ENCODE peak calls at places on chromosome 15, in six cellular contexts. M, S, J, Q, O and L are unnamed samples.

GRCh38 chr15:100877551-100877950 is 2.1 kb upstream of the ALDH1A3 start:
- DNase-seq in M (no peak), S (no peak), J (no peak), Q (no peak), O (no peak), L (peak; percentile 94)

GRCh38 chr15:82536409-82537350 is 3.6 kb downstream of the RPS17 start:
- DNase-seq in M (no peak), S (no peak), J (no peak), Q (peak; percentile 50), O (no peak), L (no peak)

GRCh38 chr15:34018021-34018645 is 20.9 kb downstream of the AVEN start:
- DNase-seq in M (no peak), S (no peak), J (no peak), Q (no peak), O (no peak), L (no peak)

GRCh38 chr15:28020644-28021043 is 78.5 kb downstream of the OCA2 start:
- DNase-seq in M (no peak), S (no peak), J (no peak), Q (no peak), O (no peak), L (no peak)

GRCh38 chr15:100786901-100787566 is 92.6 kb upstream of the ALDH1A3 start:
- DNase-seq in M (no peak), S (peak; percentile 36), J (no peak), Q (peak; percentile 36), O (no peak), L (no peak)

GRCh38 chr15:48084759-48085420 is 35.9 kb upstream of the SLC24A5 start:
- DNase-seq in M (no peak), S (no peak), J (no peak), Q (peak; percentile 61), O (peak; percentile 50), L (peak; percentile 58)

GRCh38 chr15:62506217-62506805 is 341.2 kb upstream of the C2CD4B start:
- DNase-seq in M (no peak), S (no peak), J (no peak), Q (peak; percentile 51), O (peak; percentile 70), L (peak; percentile 14)

GRCh38 chr15:45187894-45188830 is at the start of gene SHF:
- DNase-seq in M (peak; percentile 65), S (no peak), J (no peak), Q (peak; percentile 86), O (peak; percentile 45), L (peak; percentile 26)

GRCh38 chr15:56815247-56815646 is 81.9 kb upstream of the ZNF280D start:
- DNase-seq in M (no peak), S (no peak), J (no peak), Q (no peak), O (no peak), L (peak; percentile 30)

GRCh38 chr15:45715528-45715927 is 80.7 kb downstream of the SQOR start:
- DNase-seq in M (no peak), S (no peak), J (no peak), Q (no peak), O (peak; percentile 32), L (no peak)

GRCh38 chr15:89017370-89018066 is 70.7 kb upstream of the ABHD2 start:
- DNase-seq in M (peak; percentile 78), S (peak; percentile 84), J (peak; percentile 55), Q (peak; percentile 97), O (peak; percentile 71), L (peak; percentile 79)

GRCh38 chr15:63140936-63141335 is 16.3 kb downstream of the RPS27L start:
- DNase-seq in M (no peak), S (no peak), J (no peak), Q (no peak), O (no peak), L (no peak)

GRCh38 chr15:87764461-87765236 is 491.9 kb downstream of the NTRK3 start:
- DNase-seq in M (no peak), S (no peak), J (no peak), Q (peak; percentile 59), O (peak; percentile 72), L (peak; percentile 18)

GRCh38 chr15:38636597-38636996 is 72.0 kb upstream of the RASGRP1 start:
- DNase-seq in M (peak; percentile 32), S (no peak), J (no peak), Q (no peak), O (no peak), L (no peak)

GRCh38 chr15:88686166-88686565 is 47.4 kb downstream of the ISG20 start:
- DNase-seq in M (no peak), S (no peak), J (no peak), Q (no peak), O (no peak), L (no peak)

DNA sequence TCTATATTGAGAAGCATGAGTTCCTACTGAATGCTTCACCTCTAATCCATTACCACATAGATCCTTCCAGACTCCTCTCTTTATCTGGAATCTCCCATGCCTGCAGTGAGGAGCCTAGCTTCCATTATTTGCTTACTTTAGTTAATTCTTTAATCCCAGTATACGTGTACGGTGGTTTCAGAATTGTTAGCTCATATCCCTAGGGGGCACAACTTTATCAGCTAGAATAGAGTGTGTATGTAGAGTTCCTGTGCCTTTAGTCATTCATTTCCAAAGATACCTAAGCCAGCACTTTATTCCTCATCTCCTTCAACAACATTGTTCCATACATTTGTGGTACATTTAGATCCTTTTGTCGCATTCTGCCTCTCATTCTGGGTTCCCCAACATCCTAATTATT is 226.0 kb downstream of the TJP1 start:
- DNase-seq in M (no peak), S (no peak), J (no peak), Q (no peak), O (peak; percentile 45), L (peak; percentile 33)
- TF ChIP-seq CTCF in M (no peak), S (no peak), J (no peak), Q (no peak), O (peak; percentile 44), L (peak; percentile 20)

GRCh38 chr15:58736244-58736643 is 13.3 kb downstream of the ADAM10 start:
- DNase-seq in M (no peak), S (no peak), J (no peak), Q (no peak), O (no peak), L (no peak)

GRCh38 chr15:58738051-58738707 is 11.3 kb downstream of the ADAM10 start:
- DNase-seq in M (no peak), S (no peak), J (no peak), Q (no peak), O (peak; percentile 49), L (peak; percentile 60)

GRCh38 chr15:58741032-58741431 is 8.5 kb downstream of the ADAM10 start:
- DNase-seq in M (no peak), S (no peak), J (no peak), Q (no peak), O (no peak), L (no peak)

GRCh38 chr15:58734859-58735258 is 14.6 kb downstream of the ADAM10 start:
- DNase-seq in M (no peak), S (no peak), J (no peak), Q (no peak), O (no peak), L (peak; percentile 81)

GRCh38 chr15:58737298-58737697 is 12.2 kb downstream of the ADAM10 start:
- DNase-seq in M (no peak), S (no peak), J (no peak), Q (no peak), O (no peak), L (no peak)
- H3K4me3 ChIP-seq in M (no peak overlapping the region), S (no peak overlapping the region), J (no peak overlapping the region), Q (no peak overlapping the region), O (no peak overlapping the region), L (no peak overlapping the region)

GRCh38 chr15:98968576-98968975 is 39.0 kb downstream of the PGPEP1L start:
- DNase-seq in M (no peak), S (no peak), J (no peak), Q (peak; percentile 50), O (no peak), L (no peak)
- TF ChIP-seq CTCF in M (no peak), S (no peak), J (no peak), Q (no peak), O (no peak), L (no peak)

GRCh38 chr15:74200871-74201419 is 1.6 kb downstream of the STRA6 start:
- DNase-seq in M (no peak), S (no peak), J (no peak), Q (no peak), O (peak; percentile 52), L (no peak)
- H3K4me3 ChIP-seq in M (no peak overlapping the region), S (no peak overlapping the region), J (no peak overlapping the region), Q (no peak overlapping the region), O (no peak overlapping the region), L (no peak overlapping the region)

DNA sequence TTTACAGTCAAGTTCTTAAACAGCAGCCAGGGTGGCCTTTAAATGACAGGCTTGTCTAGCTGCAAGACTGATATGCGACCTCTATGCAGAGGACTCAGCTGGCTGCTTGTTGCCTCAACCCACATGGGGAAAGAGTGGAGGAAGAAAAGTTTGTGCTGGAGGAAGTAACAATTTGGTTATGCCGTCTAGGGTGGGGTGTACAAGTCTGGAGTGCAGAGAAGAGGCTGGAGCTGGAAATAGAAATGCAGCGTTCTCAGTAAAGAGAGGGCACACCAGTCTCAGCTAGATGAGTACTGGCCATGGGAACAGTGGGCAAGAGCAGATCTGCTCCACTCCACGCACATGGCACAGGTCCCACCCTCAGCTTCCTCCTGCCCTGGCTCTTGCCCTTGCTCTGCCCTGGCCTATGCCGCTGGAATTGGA is 59.9 kb upstream of the FURIN start:
- DNase-seq in M (no peak), S (no peak), J (no peak), Q (peak; percentile 29), O (no peak), L (no peak)
- TF ChIP-seq CTCF in M (no peak), S (no peak), J (no peak), Q (no peak), O (no peak), L (no peak)

DNA sequence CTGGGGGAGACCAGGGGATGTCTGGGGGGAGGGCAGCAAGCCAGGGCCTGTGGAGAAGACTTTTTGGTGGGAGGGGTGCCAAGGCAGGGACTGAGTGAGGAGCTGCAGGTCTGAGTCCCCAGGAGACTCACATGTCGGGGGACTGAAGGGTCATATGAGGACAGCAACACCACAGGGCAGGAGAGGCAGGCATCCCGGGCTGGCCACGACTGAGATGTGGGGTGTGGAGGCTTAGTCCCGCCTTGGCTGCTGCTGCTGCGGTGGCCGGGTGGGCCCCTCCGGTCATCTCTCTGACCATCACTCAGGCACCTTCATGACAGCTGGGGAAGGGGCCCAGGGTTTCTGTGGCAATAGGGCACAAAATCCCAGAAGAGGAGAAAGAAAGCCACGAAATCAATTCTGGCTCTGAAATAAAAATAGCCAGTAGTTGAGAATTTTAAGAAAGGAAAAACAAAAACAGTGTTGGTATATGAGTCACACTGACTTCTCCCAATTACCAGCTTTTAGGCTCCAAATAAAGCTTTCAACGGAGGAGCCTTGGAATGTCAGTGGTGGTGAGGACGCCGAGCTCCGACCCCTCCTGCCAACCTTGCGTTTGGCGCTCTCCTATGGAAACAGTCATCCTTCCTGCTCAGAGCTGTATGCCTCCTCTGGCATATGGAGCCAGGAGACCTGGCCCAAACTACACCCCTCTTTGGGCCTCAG is 52.9 kb upstream of the ITGA11 start:
- DNase-seq in M (no peak), S (no peak), J (peak; percentile 42), Q (peak; percentile 39), O (peak; percentile 59), L (no peak)
- H3K4me3 ChIP-seq in M (no peak overlapping the region), S (no peak overlapping the region), J (peak overlapping the region; percentile 19), Q (no peak overlapping the region), O (peak overlapping the region; percentile 22), L (no peak overlapping the region)